ENCODE peak calls at places on chromosomes 12 and 14, in six cellular contexts. V, S, G, U, K and W are unnamed samples.

GRCh38 chr12:132393245-132393795 is 63.9 kb upstream of the GALNT9 start:
- DNase-seq in V (no peak), S (no peak), G (no peak), U (no peak), K (no peak), W (no peak)

GRCh38 chr14:102902523-102903247 is 19.8 kb upstream of the AMN start:
- DNase-seq in V (no peak), S (no peak), G (no peak), U (no peak), K (no peak), W (no peak)

GRCh38 chr12:467591-467990 is 7.9 kb downstream of the B4GALNT3 start:
- DNase-seq in V (no peak), S (no peak), G (no peak), U (no peak), K (no peak), W (no peak)

GRCh38 chr14:25833341-25834121 is 764.3 kb downstream of the NOVA1 start:
- DNase-seq in V (peak; percentile 61), S (peak; percentile 80), G (peak; percentile 59), U (peak; percentile 30), K (peak; percentile 64), W (peak; percentile 60)

GRCh38 chr12:47551426-47551851 is 154.4 kb downstream of the RPAP3 start:
- DNase-seq in V (no peak), S (no peak), G (no peak), U (peak; percentile 61), K (no peak), W (no peak)

GRCh38 chr12:42236017-42236416 is 2.0 kb downstream of the YAF2 start:
- DNase-seq in V (no peak), S (no peak), G (no peak), U (no peak), K (no peak), W (no peak)

GRCh38 chr12:122137681-122138080 is 36.3 kb downstream of the IL31 start:
- DNase-seq in V (no peak), S (peak; percentile 26), G (peak; percentile 51), U (no peak), K (no peak), W (peak; percentile 27)

GRCh38 chr14:64725360-64725815 is 21.2 kb downstream of the PLEKHG3 start:
- DNase-seq in V (no peak), S (no peak), G (no peak), U (no peak), K (peak; percentile 15), W (no peak)

GRCh38 chr14:104293851-104294627 is 155.7 kb downstream of the KIF26A start:
- DNase-seq in V (no peak), S (no peak), G (peak; percentile 74), U (no peak), K (no peak), W (no peak)

GRCh38 chr12:4272014-4272975 is 1.3 kb upstream of the CCND2 start:
- DNase-seq in V (peak; percentile 55), S (no peak), G (peak; percentile 87), U (peak; percentile 84), K (no peak), W (peak; percentile 63)

GRCh38 chr14:69154779-69155178 is 1.9 kb upstream of the DCAF5 start:
- DNase-seq in V (no peak), S (peak; percentile 13), G (no peak), U (peak; percentile 45), K (no peak), W (peak; percentile 37)

GRCh38 chr14:21309238-21309636 is 29.4 kb downstream of the RPGRIP1 start:
- DNase-seq in V (no peak), S (no peak), G (no peak), U (no peak), K (no peak), W (no peak)

GRCh38 chr14:92122351-92122677 is 545 bp downstream of the CPSF2 start:
- DNase-seq in V (peak; percentile 40), S (peak; percentile 52), G (no peak), U (peak; percentile 43), K (peak; percentile 47), W (peak; percentile 53)

GRCh38 chr12:52280319-52280795 is 5.9 kb downstream of the KRT86 start:
- DNase-seq in V (no peak), S (no peak), G (peak; percentile 13), U (peak; percentile 95), K (no peak), W (no peak)

GRCh38 chr12:96314723-96315122 is 85.5 kb downstream of the CDK17 start:
- DNase-seq in V (no peak), S (no peak), G (no peak), U (peak; percentile 7), K (no peak), W (no peak)

GRCh38 chr14:105974902-105975301 is 448.5 kb downstream of the TMEM121 start:
- DNase-seq in V (no peak), S (no peak), G (peak; percentile 31), U (no peak), K (peak; percentile 57), W (peak; percentile 2)

GRCh38 chr14:94867931-94868597 is 98.2 kb upstream of the GSC start:
- DNase-seq in V (peak; percentile 67), S (no peak), G (no peak), U (peak; percentile 1), K (no peak), W (no peak)

GRCh38 chr12:116210131-116210530 is 67.4 kb downstream of the MED13L start:
- DNase-seq in V (no peak), S (no peak), G (no peak), U (no peak), K (no peak), W (no peak)